ENCODE peak calls at places on chromosomes 7 and 10, in eight cellular contexts. One of them, this sample, is unnamed.

GRCh38 chr10:96982149-96982930 is 150.2 kb downstream of the LCOR start:
- DNase-seq in NCI-H2171 treated with DMSO at 0.1 percent for 48 hours: no peak
- DNase-seq in AG08396: no peak
- DNase-seq in NCI-H460: no peak
- DNase-seq in cardiac septum: no peak
- DNase-seq in H9: no peak
- DNase-seq in stimulated activated CD4-positive, alpha-beta T cell treated with anti-CD3 and anti-CD28 coated beads, TNF-alpha, amount 100 ng/mL, for 1 hour: no peak
- DNase-seq in HTR-8/SVneo: no peak
- DNase-seq in this sample: no peak

GRCh38 chr10:119350529-119351001 is 143.2 kb downstream of the GRK5 start:
- DNase-seq in NCI-H2171 treated with DMSO at 0.1 percent for 48 hours: no peak
- DNase-seq in AG08396: peak
- DNase-seq in NCI-H460: no peak
- DNase-seq in cardiac septum: no peak
- DNase-seq in H9: no peak
- DNase-seq in stimulated activated CD4-positive, alpha-beta T cell treated with anti-CD3 and anti-CD28 coated beads, TNF-alpha, amount 100 ng/mL, for 1 hour: no peak
- DNase-seq in HTR-8/SVneo: no peak
- DNase-seq in this sample: no peak

GRCh38 chr10:34816067-34817002 is 1.2 kb upstream of the PARD3 start:
- DNase-seq in NCI-H2171 treated with DMSO at 0.1 percent for 48 hours: peak
- DNase-seq in AG08396: peak
- DNase-seq in NCI-H460: no peak
- DNase-seq in cardiac septum: no peak
- DNase-seq in H9: peak
- DNase-seq in stimulated activated CD4-positive, alpha-beta T cell treated with anti-CD3 and anti-CD28 coated beads, TNF-alpha, amount 100 ng/mL, for 1 hour: no peak
- DNase-seq in HTR-8/SVneo: no peak
- DNase-seq in this sample: no peak

GRCh38 chr10:93437946-93438795 is 44.0 kb downstream of the MYOF start:
- DNase-seq in NCI-H2171 treated with DMSO at 0.1 percent for 48 hours: no peak
- DNase-seq in AG08396: no peak
- DNase-seq in NCI-H460: no peak
- DNase-seq in cardiac septum: no peak
- DNase-seq in H9: peak
- DNase-seq in stimulated activated CD4-positive, alpha-beta T cell treated with anti-CD3 and anti-CD28 coated beads, TNF-alpha, amount 100 ng/mL, for 1 hour: no peak
- DNase-seq in HTR-8/SVneo: no peak
- DNase-seq in this sample: no peak

GRCh38 chr10:132604686-132605085 is 67.1 kb downstream of the INPP5A start:
- DNase-seq in NCI-H2171 treated with DMSO at 0.1 percent for 48 hours: no peak
- DNase-seq in AG08396: no peak
- DNase-seq in NCI-H460: no peak
- DNase-seq in cardiac septum: no peak
- DNase-seq in H9: no peak
- DNase-seq in stimulated activated CD4-positive, alpha-beta T cell treated with anti-CD3 and anti-CD28 coated beads, TNF-alpha, amount 100 ng/mL, for 1 hour: no peak
- DNase-seq in HTR-8/SVneo: no peak
- DNase-seq in this sample: no peak

GRCh38 chr10:22712246-22712958 is 2.0 kb downstream of the PIP4K2A start:
- DNase-seq in NCI-H2171 treated with DMSO at 0.1 percent for 48 hours: no peak
- DNase-seq in AG08396: peak
- DNase-seq in NCI-H460: no peak
- DNase-seq in cardiac septum: no peak
- DNase-seq in H9: no peak
- DNase-seq in stimulated activated CD4-positive, alpha-beta T cell treated with anti-CD3 and anti-CD28 coated beads, TNF-alpha, amount 100 ng/mL, for 1 hour: no peak
- DNase-seq in HTR-8/SVneo: no peak
- DNase-seq in this sample: no peak

GRCh38 chr10:22003964-22004281 is 393 bp upstream of the DNAJC1 start:
- DNase-seq in NCI-H2171 treated with DMSO at 0.1 percent for 48 hours: no peak
- DNase-seq in AG08396: no peak
- DNase-seq in NCI-H460: no peak
- DNase-seq in cardiac septum: no peak
- DNase-seq in H9: no peak
- DNase-seq in stimulated activated CD4-positive, alpha-beta T cell treated with anti-CD3 and anti-CD28 coated beads, TNF-alpha, amount 100 ng/mL, for 1 hour: no peak
- DNase-seq in HTR-8/SVneo: no peak
- DNase-seq in this sample: no peak

GRCh38 chr10:78960316-78960800 is 108.4 kb upstream of the ZMIZ1 start:
- DNase-seq in NCI-H2171 treated with DMSO at 0.1 percent for 48 hours: peak
- DNase-seq in AG08396: peak
- DNase-seq in NCI-H460: no peak
- DNase-seq in cardiac septum: no peak
- DNase-seq in H9: no peak
- DNase-seq in stimulated activated CD4-positive, alpha-beta T cell treated with anti-CD3 and anti-CD28 coated beads, TNF-alpha, amount 100 ng/mL, for 1 hour: no peak
- DNase-seq in HTR-8/SVneo: no peak
- DNase-seq in this sample: no peak

GRCh38 chr10:107727762-107728317 is 563.3 kb upstream of the SORCS1 start:
- DNase-seq in NCI-H2171 treated with DMSO at 0.1 percent for 48 hours: no peak
- DNase-seq in AG08396: no peak
- DNase-seq in NCI-H460: no peak
- DNase-seq in cardiac septum: no peak
- DNase-seq in H9: no peak
- DNase-seq in stimulated activated CD4-positive, alpha-beta T cell treated with anti-CD3 and anti-CD28 coated beads, TNF-alpha, amount 100 ng/mL, for 1 hour: no peak
- DNase-seq in HTR-8/SVneo: no peak
- DNase-seq in this sample: no peak

GRCh38 chr7:139798221-139798620 is 20.4 kb upstream of the HIPK2 start:
- DNase-seq in NCI-H2171 treated with DMSO at 0.1 percent for 48 hours: peak
- DNase-seq in AG08396: no peak
- DNase-seq in NCI-H460: no peak
- DNase-seq in cardiac septum: no peak
- DNase-seq in H9: no peak
- DNase-seq in stimulated activated CD4-positive, alpha-beta T cell treated with anti-CD3 and anti-CD28 coated beads, TNF-alpha, amount 100 ng/mL, for 1 hour: no peak
- DNase-seq in HTR-8/SVneo: no peak
- DNase-seq in this sample: no peak